ENCODE peak calls at places on chromosome 16, in ten cellular contexts. One of them, this sample, is unnamed.

GRCh38 chr16:3431779-3432219 is 11.5 kb downstream of the ZNF597 start:
- DNase-seq in prostate gland: no peak
- DNase-seq in C1 segment of cervical spinal cord: peak
- DNase-seq in activated gamma-delta T cell treated with anti-CD3 and anti-CD28 coated beads, Interleukin-2, amount 50 U/mL, for 16 hours: peak
- DNase-seq in activated CD8-positive, alpha-beta memory T cell treated with anti-CD3 and anti-CD28 coated beads for 24 hours: peak
- DNase-seq in HFFc6: no peak
- DNase-seq in amygdala: no peak
- DNase-seq in activated CD4-positive, alpha-beta T cell treated with anti-CD3 and anti-CD28 coated beads, Interleukin-2, amount 10 ng/mL, durations not matched to agents 7 days and 5 days: peak
- DNase-seq in esophagus muscularis mucosa: no peak
- DNase-seq in NCI-H2081: no peak
- DNase-seq in this sample: no peak

GRCh38 chr16:88356124-88356726 is 26.5 kb upstream of the ZNF469 start:
- DNase-seq in amygdala: no peak
- DNase-seq in activated CD8-positive, alpha-beta memory T cell treated with anti-CD3 and anti-CD28 coated beads for 24 hours: no peak
- DNase-seq in prostate gland: no peak
- DNase-seq in NCI-H2081: no peak
- DNase-seq in activated gamma-delta T cell treated with anti-CD3 and anti-CD28 coated beads, Interleukin-2, amount 50 U/mL, for 16 hours: no peak
- DNase-seq in HFFc6: no peak
- DNase-seq in esophagus muscularis mucosa: no peak
- DNase-seq in activated CD4-positive, alpha-beta T cell treated with anti-CD3 and anti-CD28 coated beads, Interleukin-2, amount 10 ng/mL, durations not matched to agents 7 days and 5 days: no peak
- DNase-seq in C1 segment of cervical spinal cord: no peak
- DNase-seq in this sample: no peak

GRCh38 chr16:12900599-12901203 is 697 bp upstream of the SHISA9 start:
- DNase-seq in activated CD8-positive, alpha-beta memory T cell treated with anti-CD3 and anti-CD28 coated beads for 24 hours: no peak
- DNase-seq in HFFc6: no peak
- DNase-seq in activated CD4-positive, alpha-beta T cell treated with anti-CD3 and anti-CD28 coated beads, Interleukin-2, amount 10 ng/mL, durations not matched to agents 7 days and 5 days: no peak
- DNase-seq in prostate gland: no peak
- DNase-seq in C1 segment of cervical spinal cord: no peak
- DNase-seq in NCI-H2081: no peak
- DNase-seq in activated gamma-delta T cell treated with anti-CD3 and anti-CD28 coated beads, Interleukin-2, amount 50 U/mL, for 16 hours: no peak
- DNase-seq in amygdala: no peak
- DNase-seq in esophagus muscularis mucosa: no peak
- DNase-seq in this sample: no peak

GRCh38 chr16:55392701-55393100 is 68.7 kb downstream of the IRX6 start:
- DNase-seq in activated CD8-positive, alpha-beta memory T cell treated with anti-CD3 and anti-CD28 coated beads for 24 hours: no peak
- DNase-seq in NCI-H2081: no peak
- DNase-seq in activated gamma-delta T cell treated with anti-CD3 and anti-CD28 coated beads, Interleukin-2, amount 50 U/mL, for 16 hours: no peak
- DNase-seq in C1 segment of cervical spinal cord: no peak
- DNase-seq in activated CD4-positive, alpha-beta T cell treated with anti-CD3 and anti-CD28 coated beads, Interleukin-2, amount 10 ng/mL, durations not matched to agents 7 days and 5 days: no peak
- DNase-seq in esophagus muscularis mucosa: no peak
- DNase-seq in amygdala: no peak
- DNase-seq in HFFc6: no peak
- DNase-seq in prostate gland: no peak
- DNase-seq in this sample: no peak

GRCh38 chr16:31701734-31702133 is 171.9 kb upstream of the ZNF267 start:
- DNase-seq in HFFc6: no peak
- DNase-seq in activated CD4-positive, alpha-beta T cell treated with anti-CD3 and anti-CD28 coated beads, Interleukin-2, amount 10 ng/mL, durations not matched to agents 7 days and 5 days: no peak
- DNase-seq in prostate gland: no peak
- DNase-seq in NCI-H2081: no peak
- DNase-seq in C1 segment of cervical spinal cord: no peak
- DNase-seq in activated gamma-delta T cell treated with anti-CD3 and anti-CD28 coated beads, Interleukin-2, amount 50 U/mL, for 16 hours: no peak
- DNase-seq in activated CD8-positive, alpha-beta memory T cell treated with anti-CD3 and anti-CD28 coated beads for 24 hours: no peak
- DNase-seq in amygdala: no peak
- DNase-seq in esophagus muscularis mucosa: no peak
- DNase-seq in this sample: no peak

GRCh38 chr16:67594956-67595355 is 32.6 kb downstream of the CTCF start:
- DNase-seq in activated CD4-positive, alpha-beta T cell treated with anti-CD3 and anti-CD28 coated beads, Interleukin-2, amount 10 ng/mL, durations not matched to agents 7 days and 5 days: no peak
- DNase-seq in C1 segment of cervical spinal cord: no peak
- DNase-seq in NCI-H2081: no peak
- DNase-seq in amygdala: no peak
- DNase-seq in HFFc6: peak
- DNase-seq in activated CD8-positive, alpha-beta memory T cell treated with anti-CD3 and anti-CD28 coated beads for 24 hours: no peak
- DNase-seq in activated gamma-delta T cell treated with anti-CD3 and anti-CD28 coated beads, Interleukin-2, amount 50 U/mL, for 16 hours: no peak
- DNase-seq in esophagus muscularis mucosa: no peak
- DNase-seq in prostate gland: no peak
- DNase-seq in this sample: no peak

GRCh38 chr16:19883296-19883951 is 1.2 kb downstream of the GPRC5B start:
- DNase-seq in HFFc6: no peak
- DNase-seq in activated CD8-positive, alpha-beta memory T cell treated with anti-CD3 and anti-CD28 coated beads for 24 hours: peak
- DNase-seq in activated gamma-delta T cell treated with anti-CD3 and anti-CD28 coated beads, Interleukin-2, amount 50 U/mL, for 16 hours: no peak
- DNase-seq in amygdala: peak
- DNase-seq in activated CD4-positive, alpha-beta T cell treated with anti-CD3 and anti-CD28 coated beads, Interleukin-2, amount 10 ng/mL, durations not matched to agents 7 days and 5 days: no peak
- DNase-seq in NCI-H2081: peak
- DNase-seq in C1 segment of cervical spinal cord: peak
- DNase-seq in prostate gland: no peak
- DNase-seq in esophagus muscularis mucosa: no peak
- DNase-seq in this sample: no peak

GRCh38 chr16:27224271-27224737 is 21.0 kb downstream of the KDM8 start:
- DNase-seq in C1 segment of cervical spinal cord: no peak
- DNase-seq in NCI-H2081: no peak
- DNase-seq in activated CD8-positive, alpha-beta memory T cell treated with anti-CD3 and anti-CD28 coated beads for 24 hours: no peak
- DNase-seq in prostate gland: no peak
- DNase-seq in HFFc6: no peak
- DNase-seq in amygdala: no peak
- DNase-seq in activated CD4-positive, alpha-beta T cell treated with anti-CD3 and anti-CD28 coated beads, Interleukin-2, amount 10 ng/mL, durations not matched to agents 7 days and 5 days: no peak
- DNase-seq in activated gamma-delta T cell treated with anti-CD3 and anti-CD28 coated beads, Interleukin-2, amount 50 U/mL, for 16 hours: no peak
- DNase-seq in esophagus muscularis mucosa: no peak
- DNase-seq in this sample: no peak

GRCh38 chr16:84138500-84138823 is 6.5 kb downstream of the HSDL1 start:
- DNase-seq in activated CD8-positive, alpha-beta memory T cell treated with anti-CD3 and anti-CD28 coated beads for 24 hours: no peak
- DNase-seq in NCI-H2081: no peak
- DNase-seq in esophagus muscularis mucosa: no peak
- DNase-seq in C1 segment of cervical spinal cord: no peak
- DNase-seq in HFFc6: peak
- DNase-seq in activated CD4-positive, alpha-beta T cell treated with anti-CD3 and anti-CD28 coated beads, Interleukin-2, amount 10 ng/mL, durations not matched to agents 7 days and 5 days: no peak
- DNase-seq in prostate gland: no peak
- DNase-seq in amygdala: no peak
- DNase-seq in activated gamma-delta T cell treated with anti-CD3 and anti-CD28 coated beads, Interleukin-2, amount 50 U/mL, for 16 hours: no peak
- DNase-seq in this sample: no peak

GRCh38 chr16:1413684-1414531 is 596 bp downstream of the UNKL start:
- DNase-seq in activated gamma-delta T cell treated with anti-CD3 and anti-CD28 coated beads, Interleukin-2, amount 50 U/mL, for 16 hours: peak
- DNase-seq in esophagus muscularis mucosa: no peak
- DNase-seq in C1 segment of cervical spinal cord: no peak
- DNase-seq in activated CD8-positive, alpha-beta memory T cell treated with anti-CD3 and anti-CD28 coated beads for 24 hours: peak
- DNase-seq in amygdala: no peak
- DNase-seq in NCI-H2081: peak
- DNase-seq in activated CD4-positive, alpha-beta T cell treated with anti-CD3 and anti-CD28 coated beads, Interleukin-2, amount 10 ng/mL, durations not matched to agents 7 days and 5 days: peak
- DNase-seq in HFFc6: no peak
- DNase-seq in prostate gland: no peak
- DNase-seq in this sample: peak

GRCh38 chr16:87922250-87922871 is 14.0 kb downstream of the CA5A start:
- DNase-seq in activated CD4-positive, alpha-beta T cell treated with anti-CD3 and anti-CD28 coated beads, Interleukin-2, amount 10 ng/mL, durations not matched to agents 7 days and 5 days: no peak
- DNase-seq in activated gamma-delta T cell treated with anti-CD3 and anti-CD28 coated beads, Interleukin-2, amount 50 U/mL, for 16 hours: no peak
- DNase-seq in activated CD8-positive, alpha-beta memory T cell treated with anti-CD3 and anti-CD28 coated beads for 24 hours: no peak
- DNase-seq in amygdala: no peak
- DNase-seq in NCI-H2081: no peak
- DNase-seq in prostate gland: no peak
- DNase-seq in HFFc6: no peak
- DNase-seq in C1 segment of cervical spinal cord: no peak
- DNase-seq in esophagus muscularis mucosa: no peak
- DNase-seq in this sample: no peak

GRCh38 chr16:5064915-5065314 is 841 bp downstream of the C16orf89 start:
- DNase-seq in prostate gland: no peak
- DNase-seq in activated gamma-delta T cell treated with anti-CD3 and anti-CD28 coated beads, Interleukin-2, amount 50 U/mL, for 16 hours: no peak
- DNase-seq in C1 segment of cervical spinal cord: no peak
- DNase-seq in HFFc6: no peak
- DNase-seq in esophagus muscularis mucosa: no peak
- DNase-seq in amygdala: no peak
- DNase-seq in NCI-H2081: no peak
- DNase-seq in activated CD8-positive, alpha-beta memory T cell treated with anti-CD3 and anti-CD28 coated beads for 24 hours: no peak
- DNase-seq in activated CD4-positive, alpha-beta T cell treated with anti-CD3 and anti-CD28 coated beads, Interleukin-2, amount 10 ng/mL, durations not matched to agents 7 days and 5 days: no peak
- DNase-seq in this sample: no peak

GRCh38 chr16:4455081-4455480 is 19.3 kb downstream of the NMRAL1 start:
- DNase-seq in NCI-H2081: no peak
- DNase-seq in activated CD4-positive, alpha-beta T cell treated with anti-CD3 and anti-CD28 coated beads, Interleukin-2, amount 10 ng/mL, durations not matched to agents 7 days and 5 days: no peak
- DNase-seq in activated CD8-positive, alpha-beta memory T cell treated with anti-CD3 and anti-CD28 coated beads for 24 hours: no peak
- DNase-seq in activated gamma-delta T cell treated with anti-CD3 and anti-CD28 coated beads, Interleukin-2, amount 50 U/mL, for 16 hours: no peak
- DNase-seq in HFFc6: no peak
- DNase-seq in esophagus muscularis mucosa: no peak
- DNase-seq in amygdala: no peak
- DNase-seq in C1 segment of cervical spinal cord: no peak
- DNase-seq in prostate gland: no peak
- DNase-seq in this sample: no peak

GRCh38 chr16:3008749-3009088 is 4.0 kb upstream of the CLDN9 start:
- DNase-seq in NCI-H2081: no peak
- DNase-seq in activated CD8-positive, alpha-beta memory T cell treated with anti-CD3 and anti-CD28 coated beads for 24 hours: no peak
- DNase-seq in esophagus muscularis mucosa: no peak
- DNase-seq in amygdala: no peak
- DNase-seq in activated gamma-delta T cell treated with anti-CD3 and anti-CD28 coated beads, Interleukin-2, amount 50 U/mL, for 16 hours: no peak
- DNase-seq in activated CD4-positive, alpha-beta T cell treated with anti-CD3 and anti-CD28 coated beads, Interleukin-2, amount 10 ng/mL, durations not matched to agents 7 days and 5 days: no peak
- DNase-seq in prostate gland: no peak
- DNase-seq in HFFc6: no peak
- DNase-seq in C1 segment of cervical spinal cord: no peak
- DNase-seq in this sample: no peak

GRCh38 chr16:1610841-1611653 is 825 bp downstream of the IFT140 start:
- DNase-seq in activated CD8-positive, alpha-beta memory T cell treated with anti-CD3 and anti-CD28 coated beads for 24 hours: no peak
- DNase-seq in activated CD4-positive, alpha-beta T cell treated with anti-CD3 and anti-CD28 coated beads, Interleukin-2, amount 10 ng/mL, durations not matched to agents 7 days and 5 days: no peak
- DNase-seq in activated gamma-delta T cell treated with anti-CD3 and anti-CD28 coated beads, Interleukin-2, amount 50 U/mL, for 16 hours: no peak
- DNase-seq in HFFc6: no peak
- DNase-seq in C1 segment of cervical spinal cord: no peak
- DNase-seq in esophagus muscularis mucosa: no peak
- DNase-seq in NCI-H2081: no peak
- DNase-seq in amygdala: no peak
- DNase-seq in prostate gland: no peak
- DNase-seq in this sample: no peak

GRCh38 chr16:4182581-4183257 is 59.2 kb downstream of the SRL start:
- DNase-seq in amygdala: no peak
- DNase-seq in HFFc6: no peak
- DNase-seq in activated gamma-delta T cell treated with anti-CD3 and anti-CD28 coated beads, Interleukin-2, amount 50 U/mL, for 16 hours: no peak
- DNase-seq in activated CD4-positive, alpha-beta T cell treated with anti-CD3 and anti-CD28 coated beads, Interleukin-2, amount 10 ng/mL, durations not matched to agents 7 days and 5 days: no peak
- DNase-seq in NCI-H2081: no peak
- DNase-seq in activated CD8-positive, alpha-beta memory T cell treated with anti-CD3 and anti-CD28 coated beads for 24 hours: no peak
- DNase-seq in esophagus muscularis mucosa: no peak
- DNase-seq in C1 segment of cervical spinal cord: no peak
- DNase-seq in prostate gland: no peak
- DNase-seq in this sample: no peak

GRCh38 chr16:81190667-81191066 is 47.8 kb upstream of the BCO1 start:
- DNase-seq in prostate gland: no peak
- DNase-seq in C1 segment of cervical spinal cord: no peak
- DNase-seq in esophagus muscularis mucosa: no peak
- DNase-seq in activated CD8-positive, alpha-beta memory T cell treated with anti-CD3 and anti-CD28 coated beads for 24 hours: no peak
- DNase-seq in NCI-H2081: no peak
- DNase-seq in HFFc6: peak
- DNase-seq in amygdala: no peak
- DNase-seq in activated gamma-delta T cell treated with anti-CD3 and anti-CD28 coated beads, Interleukin-2, amount 50 U/mL, for 16 hours: no peak
- DNase-seq in activated CD4-positive, alpha-beta T cell treated with anti-CD3 and anti-CD28 coated beads, Interleukin-2, amount 10 ng/mL, durations not matched to agents 7 days and 5 days: no peak
- DNase-seq in this sample: no peak

GRCh38 chr16:85173077-85173980 is 61.1 kb upstream of the CIBAR2 start:
- DNase-seq in C1 segment of cervical spinal cord: no peak
- DNase-seq in amygdala: no peak
- DNase-seq in activated CD4-positive, alpha-beta T cell treated with anti-CD3 and anti-CD28 coated beads, Interleukin-2, amount 10 ng/mL, durations not matched to agents 7 days and 5 days: no peak
- DNase-seq in HFFc6: peak
- DNase-seq in NCI-H2081: no peak
- DNase-seq in prostate gland: no peak
- DNase-seq in esophagus muscularis mucosa: no peak
- DNase-seq in activated gamma-delta T cell treated with anti-CD3 and anti-CD28 coated beads, Interleukin-2, amount 50 U/mL, for 16 hours: no peak
- DNase-seq in activated CD8-positive, alpha-beta memory T cell treated with anti-CD3 and anti-CD28 coated beads for 24 hours: no peak
- DNase-seq in this sample: no peak

GRCh38 chr16:4699030-4699556 is 5.7 kb downstream of the NUDT16L1 start:
- DNase-seq in NCI-H2081: no peak
- DNase-seq in C1 segment of cervical spinal cord: no peak
- DNase-seq in amygdala: no peak
- DNase-seq in esophagus muscularis mucosa: no peak
- DNase-seq in activated CD4-positive, alpha-beta T cell treated with anti-CD3 and anti-CD28 coated beads, Interleukin-2, amount 10 ng/mL, durations not matched to agents 7 days and 5 days: no peak
- DNase-seq in HFFc6: no peak
- DNase-seq in prostate gland: no peak
- DNase-seq in activated gamma-delta T cell treated with anti-CD3 and anti-CD28 coated beads, Interleukin-2, amount 50 U/mL, for 16 hours: no peak
- DNase-seq in activated CD8-positive, alpha-beta memory T cell treated with anti-CD3 and anti-CD28 coated beads for 24 hours: peak
- DNase-seq in this sample: no peak

GRCh38 chr16:14072360-14072759 is 1.2 kb downstream of the MRTFB start:
- DNase-seq in NCI-H2081: no peak
- DNase-seq in HFFc6: no peak
- DNase-seq in amygdala: no peak
- DNase-seq in activated CD4-positive, alpha-beta T cell treated with anti-CD3 and anti-CD28 coated beads, Interleukin-2, amount 10 ng/mL, durations not matched to agents 7 days and 5 days: no peak
- DNase-seq in esophagus muscularis mucosa: no peak
- DNase-seq in C1 segment of cervical spinal cord: no peak
- DNase-seq in activated gamma-delta T cell treated with anti-CD3 and anti-CD28 coated beads, Interleukin-2, amount 50 U/mL, for 16 hours: no peak
- DNase-seq in activated CD8-positive, alpha-beta memory T cell treated with anti-CD3 and anti-CD28 coated beads for 24 hours: no peak
- DNase-seq in prostate gland: no peak
- DNase-seq in this sample: no peak

GRCh38 chr16:797120-797420 is 3.5 kb downstream of the GNG13 start:
- DNase-seq in esophagus muscularis mucosa: no peak
- DNase-seq in prostate gland: no peak
- DNase-seq in HFFc6: no peak
- DNase-seq in NCI-H2081: no peak
- DNase-seq in activated CD8-positive, alpha-beta memory T cell treated with anti-CD3 and anti-CD28 coated beads for 24 hours: peak
- DNase-seq in activated gamma-delta T cell treated with anti-CD3 and anti-CD28 coated beads, Interleukin-2, amount 50 U/mL, for 16 hours: no peak
- DNase-seq in C1 segment of cervical spinal cord: no peak
- DNase-seq in activated CD4-positive, alpha-beta T cell treated with anti-CD3 and anti-CD28 coated beads, Interleukin-2, amount 10 ng/mL, durations not matched to agents 7 days and 5 days: no peak
- DNase-seq in amygdala: no peak
- DNase-seq in this sample: no peak

GRCh38 chr16:4692460-4693295 is 684 bp upstream of the NUDT16L1 start:
- DNase-seq in activated CD4-positive, alpha-beta T cell treated with anti-CD3 and anti-CD28 coated beads, Interleukin-2, amount 10 ng/mL, durations not matched to agents 7 days and 5 days: no peak
- DNase-seq in HFFc6: no peak
- DNase-seq in NCI-H2081: no peak
- DNase-seq in C1 segment of cervical spinal cord: no peak
- DNase-seq in activated gamma-delta T cell treated with anti-CD3 and anti-CD28 coated beads, Interleukin-2, amount 50 U/mL, for 16 hours: no peak
- DNase-seq in prostate gland: no peak
- DNase-seq in esophagus muscularis mucosa: no peak
- DNase-seq in activated CD8-positive, alpha-beta memory T cell treated with anti-CD3 and anti-CD28 coated beads for 24 hours: no peak
- DNase-seq in amygdala: no peak
- DNase-seq in this sample: no peak

GRCh38 chr16:19860146-19861030 is 24.3 kb downstream of the GPRC5B start:
- DNase-seq in activated CD8-positive, alpha-beta memory T cell treated with anti-CD3 and anti-CD28 coated beads for 24 hours: no peak
- DNase-seq in NCI-H2081: no peak
- DNase-seq in prostate gland: peak
- DNase-seq in amygdala: no peak
- DNase-seq in esophagus muscularis mucosa: no peak
- DNase-seq in activated gamma-delta T cell treated with anti-CD3 and anti-CD28 coated beads, Interleukin-2, amount 50 U/mL, for 16 hours: no peak
- DNase-seq in C1 segment of cervical spinal cord: no peak
- DNase-seq in activated CD4-positive, alpha-beta T cell treated with anti-CD3 and anti-CD28 coated beads, Interleukin-2, amount 10 ng/mL, durations not matched to agents 7 days and 5 days: no peak
- DNase-seq in HFFc6: no peak
- DNase-seq in this sample: no peak

GRCh38 chr16:3187798-3188674 is at the start of gene OR1F1:
- DNase-seq in amygdala: no peak
- DNase-seq in activated gamma-delta T cell treated with anti-CD3 and anti-CD28 coated beads, Interleukin-2, amount 50 U/mL, for 16 hours: no peak
- DNase-seq in HFFc6: peak
- DNase-seq in esophagus muscularis mucosa: no peak
- DNase-seq in C1 segment of cervical spinal cord: no peak
- DNase-seq in activated CD8-positive, alpha-beta memory T cell treated with anti-CD3 and anti-CD28 coated beads for 24 hours: peak
- DNase-seq in activated CD4-positive, alpha-beta T cell treated with anti-CD3 and anti-CD28 coated beads, Interleukin-2, amount 10 ng/mL, durations not matched to agents 7 days and 5 days: peak
- DNase-seq in prostate gland: no peak
- DNase-seq in NCI-H2081: peak
- DNase-seq in this sample: no peak

GRCh38 chr16:49637933-49638695 is 217.8 kb downstream of the ZNF423 start:
- DNase-seq in esophagus muscularis mucosa: no peak
- DNase-seq in prostate gland: no peak
- DNase-seq in C1 segment of cervical spinal cord: no peak
- DNase-seq in HFFc6: no peak
- DNase-seq in activated CD4-positive, alpha-beta T cell treated with anti-CD3 and anti-CD28 coated beads, Interleukin-2, amount 10 ng/mL, durations not matched to agents 7 days and 5 days: no peak
- DNase-seq in amygdala: no peak
- DNase-seq in NCI-H2081: no peak
- DNase-seq in activated gamma-delta T cell treated with anti-CD3 and anti-CD28 coated beads, Interleukin-2, amount 50 U/mL, for 16 hours: no peak
- DNase-seq in activated CD8-positive, alpha-beta memory T cell treated with anti-CD3 and anti-CD28 coated beads for 24 hours: no peak
- DNase-seq in this sample: no peak

GRCh38 chr16:30694926-30695678 is 3.9 kb upstream of the SRCAP start:
- DNase-seq in HFFc6: no peak
- DNase-seq in esophagus muscularis mucosa: no peak
- DNase-seq in prostate gland: no peak
- DNase-seq in activated CD4-positive, alpha-beta T cell treated with anti-CD3 and anti-CD28 coated beads, Interleukin-2, amount 10 ng/mL, durations not matched to agents 7 days and 5 days: no peak
- DNase-seq in amygdala: no peak
- DNase-seq in activated gamma-delta T cell treated with anti-CD3 and anti-CD28 coated beads, Interleukin-2, amount 50 U/mL, for 16 hours: no peak
- DNase-seq in activated CD8-positive, alpha-beta memory T cell treated with anti-CD3 and anti-CD28 coated beads for 24 hours: no peak
- DNase-seq in NCI-H2081: no peak
- DNase-seq in C1 segment of cervical spinal cord: no peak
- DNase-seq in this sample: no peak

GRCh38 chr16:57976331-57976796 is 5.4 kb upstream of the CNGB1 start:
- DNase-seq in activated CD4-positive, alpha-beta T cell treated with anti-CD3 and anti-CD28 coated beads, Interleukin-2, amount 10 ng/mL, durations not matched to agents 7 days and 5 days: no peak
- DNase-seq in HFFc6: no peak
- DNase-seq in prostate gland: no peak
- DNase-seq in activated CD8-positive, alpha-beta memory T cell treated with anti-CD3 and anti-CD28 coated beads for 24 hours: no peak
- DNase-seq in amygdala: peak
- DNase-seq in activated gamma-delta T cell treated with anti-CD3 and anti-CD28 coated beads, Interleukin-2, amount 50 U/mL, for 16 hours: no peak
- DNase-seq in esophagus muscularis mucosa: no peak
- DNase-seq in C1 segment of cervical spinal cord: peak
- DNase-seq in NCI-H2081: no peak
- DNase-seq in this sample: no peak

GRCh38 chr16:14672403-14672971 is 21.6 kb downstream of the PLA2G10 start:
- DNase-seq in amygdala: no peak
- DNase-seq in activated CD8-positive, alpha-beta memory T cell treated with anti-CD3 and anti-CD28 coated beads for 24 hours: no peak
- DNase-seq in HFFc6: no peak
- DNase-seq in NCI-H2081: no peak
- DNase-seq in prostate gland: no peak
- DNase-seq in activated gamma-delta T cell treated with anti-CD3 and anti-CD28 coated beads, Interleukin-2, amount 50 U/mL, for 16 hours: no peak
- DNase-seq in activated CD4-positive, alpha-beta T cell treated with anti-CD3 and anti-CD28 coated beads, Interleukin-2, amount 10 ng/mL, durations not matched to agents 7 days and 5 days: peak
- DNase-seq in esophagus muscularis mucosa: no peak
- DNase-seq in C1 segment of cervical spinal cord: no peak
- DNase-seq in this sample: no peak